ENCODE peak calls at places on chromosomes 11 and 22, in five cellular contexts. B, D, L, X and R are unnamed samples.

GRCh38 chr11:76415073-76415472 is 29.7 kb upstream of the EMSY start:
- DNase-seq in B (peak), D (no peak), L (peak), X (no peak), R (no peak)

GRCh38 chr11:70482529-70482917 is 84.2 kb downstream of the CTTN start:
- DNase-seq in B (no peak), D (no peak), L (no peak), X (no peak), R (no peak)

GRCh38 chr11:65781962-65782815 is 1.4 kb upstream of the AP5B1 start:
- DNase-seq in B (no peak), D (no peak), L (no peak), X (no peak), R (no peak)

GRCh38 chr11:71446942-71447688 is 1.1 kb downstream of the DHCR7 start:
- DNase-seq in B (no peak), D (peak), L (no peak), X (peak), R (peak)

GRCh38 chr11:12175694-12176241 is 65.4 kb downstream of the MICAL2 start:
- DNase-seq in B (no peak), D (peak), L (no peak), X (peak), R (no peak)

GRCh38 chr11:57668467-57668890 is 565 bp downstream of the ZDHHC5 start:
- DNase-seq in B (no peak), D (no peak), L (peak), X (peak), R (no peak)

GRCh38 chr22:43186272-43187170 is at the start of gene TTLL12:
- DNase-seq in B (peak), D (no peak), L (peak), X (peak), R (no peak)

GRCh38 chr11:86802601-86803051 is 2.3 kb downstream of the PRSS23 start:
- DNase-seq in B (peak), D (no peak), L (peak), X (peak), R (no peak)

GRCh38 chr11:18754308-18754707 is 28.3 kb upstream of the IGSF22 start:
- DNase-seq in B (no peak), D (no peak), L (no peak), X (no peak), R (no peak)

DNA sequence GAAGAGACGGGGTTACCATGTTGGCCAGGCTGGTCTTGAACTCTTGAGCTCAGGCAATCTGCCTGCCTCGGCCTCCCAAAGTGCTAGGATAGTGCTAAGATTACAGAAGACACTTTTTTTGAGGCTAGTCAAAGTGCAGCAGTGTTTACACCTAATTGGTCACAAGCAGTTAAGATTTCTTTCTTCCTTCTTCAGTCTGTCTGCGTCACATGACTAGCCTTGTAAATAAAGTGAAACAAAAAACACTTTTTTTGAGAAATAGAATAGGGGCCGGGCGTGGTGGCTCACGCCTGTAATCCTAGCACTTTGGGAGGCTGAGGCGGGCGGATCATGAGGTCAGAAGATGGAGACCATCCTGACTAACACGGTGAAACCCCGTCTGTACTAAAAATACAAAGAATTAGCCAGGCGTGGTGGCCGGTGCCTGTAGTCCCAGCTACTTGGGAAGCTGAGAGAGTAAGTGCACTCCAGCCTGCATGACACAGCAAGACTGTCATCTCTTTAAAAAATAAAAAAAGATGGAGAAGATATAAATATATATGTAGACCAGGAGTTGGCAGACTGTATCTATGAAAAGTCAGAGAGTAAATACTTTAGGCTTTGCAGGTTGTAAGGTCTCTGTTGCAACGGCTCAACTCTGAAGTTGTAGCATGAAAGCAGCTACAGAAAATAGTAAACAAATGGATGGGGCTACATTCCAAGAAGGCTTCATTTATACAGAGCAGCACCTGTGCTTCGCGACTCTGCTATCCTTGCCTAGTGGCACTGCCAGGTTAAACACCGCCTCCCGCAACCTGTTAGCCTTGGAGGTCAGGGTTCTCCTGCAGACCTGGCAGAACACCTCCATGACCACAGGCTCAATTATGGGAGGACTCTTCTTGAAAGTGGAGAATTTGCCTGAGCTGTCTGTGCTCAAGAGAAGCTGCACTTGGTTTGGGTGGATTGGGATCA is 55.8 kb downstream of the PPP6R2 start:
- DNase-seq in B (peak), D (no peak), L (no peak), X (no peak), R (no peak)
- H3K27ac ChIP-seq in B (peak), D (no peak), L (no peak), X (no peak), R (peak)

DNA sequence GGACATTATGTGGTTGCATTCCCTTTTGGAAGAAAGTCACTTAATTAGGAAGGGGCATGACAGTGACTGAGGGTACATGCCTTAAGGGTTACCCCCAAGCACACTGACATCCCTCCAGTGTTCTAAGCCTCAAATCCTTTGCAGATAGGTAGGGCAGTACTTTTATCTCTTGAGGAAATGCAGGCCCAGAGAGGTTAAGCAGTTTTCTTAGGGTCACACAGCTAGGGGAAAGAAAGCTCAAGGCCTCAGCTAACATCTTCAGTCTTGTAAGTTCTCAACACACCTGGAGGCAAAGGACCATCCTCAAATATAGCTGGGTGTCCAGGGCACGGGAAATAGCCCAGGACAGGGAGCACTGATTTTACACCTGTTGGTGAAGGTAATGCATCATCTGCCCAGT is 31.6 kb downstream of the KIAA1671 start:
- DNase-seq in B (no peak), D (no peak), L (no peak), X (no peak), R (no peak)
- H3K27ac ChIP-seq in B (no peak), D (peak), L (no peak), X (no peak), R (no peak)

DNA sequence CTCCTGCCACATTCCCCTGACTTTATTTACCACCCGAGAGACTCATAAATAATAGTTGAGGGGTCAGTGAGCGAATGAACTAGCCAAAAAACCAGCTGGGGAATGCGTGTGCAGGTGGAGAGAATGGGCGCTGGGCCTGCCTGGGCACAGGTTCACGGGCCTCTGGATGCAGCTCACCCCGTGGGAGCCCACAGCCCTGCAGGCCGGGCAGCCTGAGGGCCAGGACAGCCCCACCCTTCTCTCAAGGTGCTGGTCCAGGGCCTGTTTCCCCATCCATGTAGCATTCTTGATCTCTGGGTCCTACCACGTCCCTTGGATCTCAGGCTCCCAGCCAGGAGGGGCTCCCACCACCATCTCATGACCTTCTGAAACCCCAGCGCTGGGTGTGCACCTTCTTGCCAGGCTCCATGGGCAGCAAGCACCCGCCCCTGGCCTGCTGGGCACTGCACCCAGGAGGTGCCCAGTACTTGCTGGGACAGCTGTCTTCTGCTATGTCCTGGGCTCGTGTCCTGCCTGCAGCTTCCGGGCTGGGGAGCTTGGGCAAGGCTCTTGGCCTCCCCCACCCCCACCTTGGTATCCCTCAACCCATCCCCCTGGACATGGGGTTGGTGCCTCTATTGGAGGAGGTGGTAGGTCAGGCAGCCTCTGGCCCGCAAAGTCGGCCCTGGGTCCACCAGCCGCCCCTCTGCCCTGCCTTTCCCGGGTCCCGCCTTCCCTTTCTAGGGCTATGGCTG is 43.1 kb upstream of the CCDC188 start:
- DNase-seq in B (no peak), D (no peak), L (no peak), X (no peak), R (no peak)
- H3K27ac ChIP-seq in B (no peak), D (no peak), L (no peak), X (no peak), R (no peak)

DNA sequence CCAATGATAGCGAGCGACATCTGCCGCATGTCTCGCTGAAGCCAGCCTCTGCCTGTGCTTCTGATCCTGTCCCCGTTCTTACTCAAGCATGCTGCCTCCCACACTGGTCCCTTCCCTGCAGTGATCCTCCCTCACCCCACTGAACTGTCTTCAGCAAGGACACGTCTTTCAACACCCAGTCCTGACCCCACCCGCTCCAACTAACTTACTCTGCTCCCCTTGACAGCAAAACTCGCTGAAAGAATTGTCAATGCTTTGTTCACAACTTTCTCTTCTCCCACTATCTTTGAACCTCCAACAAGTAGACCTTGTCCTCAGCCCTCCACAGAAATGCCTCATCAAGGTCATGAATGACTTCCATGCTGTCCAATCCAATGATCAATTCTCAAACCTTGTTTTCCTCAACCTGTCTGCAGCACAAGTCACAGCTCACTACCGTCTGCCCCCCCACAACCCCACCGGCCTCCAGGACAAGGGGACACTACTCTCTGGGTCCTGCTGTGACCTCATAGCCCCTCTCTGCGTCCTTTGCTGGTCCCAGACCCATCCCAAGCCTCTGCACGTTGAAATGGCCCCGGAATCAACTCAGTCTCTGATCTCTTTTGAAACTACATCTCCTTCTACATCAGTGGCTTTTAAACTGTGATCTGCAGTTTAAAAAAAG is 108.0 kb downstream of the MICAL3 start:
- DNase-seq in B (no peak), D (no peak), L (no peak), X (no peak), R (no peak)
- H3K27ac ChIP-seq in B (no peak), D (no peak), L (no peak), X (no peak), R (no peak)

DNA sequence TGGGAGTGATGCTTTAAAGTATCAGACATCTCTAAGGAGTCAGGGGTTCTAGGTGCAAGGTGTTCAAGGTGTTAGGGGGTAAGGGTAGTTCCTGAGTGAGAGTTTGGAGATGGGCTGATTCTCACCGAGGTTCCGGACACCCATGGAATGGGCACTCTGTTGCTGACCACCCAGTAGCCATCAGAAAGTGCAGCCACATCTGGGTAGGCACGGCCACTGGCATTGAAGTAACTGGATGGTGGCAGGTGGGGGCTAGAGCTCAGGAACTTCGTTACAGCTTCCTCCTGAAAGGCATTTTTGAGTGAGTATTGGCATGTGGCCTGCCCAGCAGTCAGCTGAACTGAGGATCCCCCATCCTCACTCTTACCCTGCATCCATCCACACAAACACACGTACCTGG is 3.0 kb upstream of the TAF10 start:
- DNase-seq in B (no peak), D (no peak), L (no peak), X (no peak), R (no peak)
- H3K27ac ChIP-seq in B (no peak), D (no peak), L (no peak), X (no peak), R (no peak)

DNA sequence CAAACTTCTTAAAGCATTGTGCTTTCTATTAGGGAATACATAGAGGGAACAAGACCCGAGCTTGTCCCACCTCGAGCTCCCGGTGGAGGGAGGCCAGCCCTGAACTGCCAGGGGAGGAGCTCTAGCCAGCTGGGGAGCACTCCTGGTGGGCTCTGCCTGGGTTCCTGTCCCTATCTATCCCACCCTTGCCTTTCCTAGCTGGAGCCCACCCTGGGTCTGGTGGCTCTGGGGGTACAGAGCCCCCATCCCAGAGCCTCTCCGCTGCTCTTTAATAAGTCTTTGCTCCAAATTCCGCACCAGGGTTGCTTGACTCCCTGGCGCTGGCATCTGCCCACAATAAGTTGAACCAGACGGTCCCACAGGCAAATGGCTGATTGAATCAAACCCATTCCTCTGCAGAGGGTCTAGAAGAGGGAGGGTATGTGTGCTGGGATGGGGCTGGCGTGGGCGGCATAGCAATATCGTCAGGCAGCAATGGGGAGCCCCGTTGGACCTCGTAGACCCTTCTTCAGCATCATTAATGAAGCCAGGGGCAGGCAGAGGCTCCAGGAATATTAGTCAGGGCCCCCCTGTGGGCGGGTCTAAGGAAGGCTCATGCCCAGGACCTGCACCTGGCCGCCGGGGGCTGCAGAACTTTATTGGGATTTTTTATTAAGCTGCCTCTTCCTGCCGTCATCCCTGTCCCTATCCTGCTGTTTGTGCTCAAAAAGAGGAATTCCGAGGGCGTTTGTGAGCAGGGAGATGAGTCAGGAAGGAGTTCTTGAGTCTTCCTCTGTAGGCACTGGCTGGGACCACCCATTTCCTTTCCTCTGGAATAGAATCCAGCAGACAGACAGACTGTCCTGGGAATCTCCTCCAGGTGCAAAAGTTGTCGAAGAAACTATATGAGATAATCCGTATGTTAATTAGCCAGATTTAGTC is 38.5 kb upstream of the RIC3 start:
- DNase-seq in B (no peak), D (no peak), L (no peak), X (no peak), R (no peak)
- H3K27ac ChIP-seq in B (no peak), D (no peak), L (no peak), X (no peak), R (no peak)

GRCh38 chr22:49941507-49942316 is 18.9 kb upstream of the PIM3 start:
- DNase-seq in B (no peak), D (no peak), L (no peak), X (no peak), R (no peak)

GRCh38 chr22:49942565-49943404 is 17.8 kb upstream of the PIM3 start:
- DNase-seq in B (no peak), D (no peak), L (no peak), X (no peak), R (no peak)

GRCh38 chr22:49944399-49944891 is 16.1 kb upstream of the PIM3 start:
- DNase-seq in B (no peak), D (no peak), L (no peak), X (no peak), R (no peak)

GRCh38 chr22:49943405-49943765 is 17.2 kb upstream of the PIM3 start:
- DNase-seq in B (no peak), D (no peak), L (no peak), X (no peak), R (no peak)

GRCh38 chr22:49943771-49944398 is 16.7 kb upstream of the PIM3 start:
- DNase-seq in B (no peak), D (no peak), L (no peak), X (no peak), R (no peak)
- H3K27ac ChIP-seq in B (peak), D (no peak), L (peak), X (no peak), R (no peak)

GRCh38 chr11:128527046-128527445 is 60.3 kb downstream of the ETS1 start:
- DNase-seq in B (no peak), D (no peak), L (no peak), X (no peak), R (no peak)

GRCh38 chr11:128522943-128523518 is 64.3 kb downstream of the ETS1 start:
- DNase-seq in B (no peak), D (no peak), L (no peak), X (no peak), R (no peak)

GRCh38 chr11:128523616-128524015 is 63.7 kb downstream of the ETS1 start:
- DNase-seq in B (no peak), D (no peak), L (no peak), X (peak), R (no peak)

GRCh38 chr11:128524172-128524571 is 63.2 kb downstream of the ETS1 start:
- DNase-seq in B (no peak), D (no peak), L (no peak), X (no peak), R (no peak)

GRCh38 chr11:128525411-128526243 is 61.7 kb downstream of the ETS1 start:
- DNase-seq in B (no peak), D (no peak), L (no peak), X (peak), R (no peak)
- H3K27ac ChIP-seq in B (no peak), D (peak), L (no peak), X (peak), R (no peak)